ENCODE peak calls at places on chromosomes 2 and 18, in six cellular contexts. I, V, C, W, Z and H are unnamed samples.

GRCh38 chr2:95389256-95390119 is 13.0 kb upstream of the FAHD2A start:
- DNase-seq in I (no peak), V (peak; percentile 30), C (no peak), W (peak; percentile 73), Z (peak; percentile 86), H (no peak)

GRCh38 chr18:10736984-10737383 is 211.2 kb downstream of the NAPG start:
- DNase-seq in I (no peak), V (no peak), C (no peak), W (no peak), Z (no peak), H (no peak)

GRCh38 chr2:43219383-43220228 is 6.8 kb downstream of the ZFP36L2 start:
- DNase-seq in I (peak; percentile 92), V (no peak), C (peak; percentile 95), W (peak; percentile 40), Z (peak; percentile 84), H (peak; percentile 52)

GRCh38 chr2:157574165-157574564 is 54.5 kb downstream of the ACVR1C start:
- DNase-seq in I (no peak), V (no peak), C (no peak), W (no peak), Z (no peak), H (no peak)

GRCh38 chr18:79526468-79527460 is 131.0 kb downstream of the NFATC1 start:
- DNase-seq in I (peak; percentile 88), V (no peak), C (peak; percentile 54), W (no peak), Z (no peak), H (no peak)

GRCh38 chr2:26246818-26247217 is 2.1 kb downstream of the HADHB start:
- DNase-seq in I (no peak), V (no peak), C (no peak), W (no peak), Z (no peak), H (no peak)

GRCh38 chr2:240596491-240596931 is 10.0 kb downstream of the CAPN10 start:
- DNase-seq in I (peak; percentile 86), V (no peak), C (peak; percentile 80), W (no peak), Z (no peak), H (no peak)

GRCh38 chr2:239814136-239814916 is 210.8 kb downstream of the NDUFA10 start:
- DNase-seq in I (peak; percentile 53), V (no peak), C (peak; percentile 22), W (no peak), Z (no peak), H (no peak)

GRCh38 chr2:18219676-18220075 is 340.8 kb downstream of the RDH14 start:
- DNase-seq in I (no peak), V (no peak), C (no peak), W (no peak), Z (no peak), H (no peak)

GRCh38 chr18:49456794-49457193 is 3.7 kb downstream of the DYM start:
- DNase-seq in I (no peak), V (no peak), C (no peak), W (no peak), Z (no peak), H (no peak)

GRCh38 chr2:217827430-217828201 is 175.2 kb downstream of the TNS1 start:
- DNase-seq in I (peak; percentile 67), V (no peak), C (peak; percentile 50), W (no peak), Z (no peak), H (no peak)